ENCODE peak calls at places on chromosomes 16 and 17, in four cellular contexts. L is A549, V is AG10803, M is cardiac fibroblast. T is an unnamed sample.

GRCh38 chr16:69711115-69711740 is 15.1 kb downstream of the NQO1 start:
- DNase-seq in L (no peak), V (no peak), M (peak; percentile 85), T (peak; percentile 15)

GRCh38 chr16:20868890-20869289 is 31.3 kb downstream of the DCUN1D3 start:
- DNase-seq in L (peak; percentile 45), V (peak; percentile 73), M (peak; percentile 57), T (peak; percentile 36)

GRCh38 chr17:39903158-39903884 is 15.1 kb downstream of the GSDMB start:
- DNase-seq in L (no peak), V (peak; percentile 3), M (peak; percentile 68), T (no peak)

GRCh38 chr17:27596571-27597187 is 34.3 kb upstream of the LGALS9 start:
- DNase-seq in L (no peak), V (no peak), M (no peak), T (no peak)

GRCh38 chr16:50635505-50636392 is 45.4 kb downstream of the SNX20 start:
- DNase-seq in L (peak; percentile 20), V (no peak), M (no peak), T (no peak)

GRCh38 chr16:59566446-59566845 is 832.3 kb upstream of the GOT2 start:
- DNase-seq in L (no peak), V (peak; percentile 25), M (no peak), T (no peak)

GRCh38 chr16:87850009-87851006 is 19.0 kb downstream of the SLC7A5 start:
- DNase-seq in L (no peak), V (peak; percentile 29), M (peak; percentile 51), T (no peak)

GRCh38 chr17:61722398-61722797 is 131.4 kb upstream of the NACA2 start:
- DNase-seq in L (no peak), V (no peak), M (no peak), T (no peak)

GRCh38 chr16:77322757-77323156 is 112.1 kb downstream of the ADAMTS18 start:
- DNase-seq in L (no peak), V (no peak), M (no peak), T (no peak)

GRCh38 chr16:27781981-27782880 is 232.3 kb downstream of the KATNIP start:
- DNase-seq in L (no peak), V (no peak), M (no peak), T (no peak)

GRCh38 chr16:3625331-3625730 is 13.9 kb upstream of the SLX4 start:
- DNase-seq in L (no peak), V (no peak), M (no peak), T (no peak)

GRCh38 chr17:40323731-40324650 is 15.0 kb downstream of the RARA start:
- DNase-seq in L (no peak), V (peak; percentile 72), M (peak; percentile 64), T (no peak)

GRCh38 chr17:29630630-29631193 is 8.0 kb upstream of the CORO6 start:
- DNase-seq in L (no peak), V (no peak), M (no peak), T (no peak)

GRCh38 chr16:8571061-8571596 is 19.2 kb downstream of the TMEM114 start:
- DNase-seq in L (peak; percentile 19), V (peak; percentile 88), M (peak; percentile 62), T (peak; percentile 43)

GRCh38 chr16:17229766-17230165 is 241.0 kb downstream of the XYLT1 start:
- DNase-seq in L (no peak), V (peak; percentile 23), M (no peak), T (no peak)

GRCh38 chr17:79144090-79144610 is 69.5 kb downstream of the ENGASE start:
- DNase-seq in L (no peak), V (no peak), M (no peak), T (no peak)

GRCh38 chr17:50887705-50888245 is 21.6 kb upstream of the TOB1 start:
- DNase-seq in L (no peak), V (no peak), M (no peak), T (no peak)

GRCh38 chr17:50072925-50073324 is 17.0 kb downstream of the ITGA3 start:
- DNase-seq in L (no peak), V (no peak), M (no peak), T (no peak)

GRCh38 chr16:76277099-76278030 is at the start of gene CNTNAP4:
- DNase-seq in L (no peak), V (no peak), M (no peak), T (no peak)

GRCh38 chr17:46814446-46814845 is 4.0 kb downstream of the WNT3 start:
- DNase-seq in L (no peak), V (no peak), M (no peak), T (no peak)

GRCh38 chr17:39705786-39706348 is 6.0 kb downstream of the ERBB2 start:
- DNase-seq in L (no peak), V (no peak), M (no peak), T (no peak)

GRCh38 chr17:16584273-16584995 is 15.4 kb upstream of the ZNF287 start:
- DNase-seq in L (peak; percentile 92), V (peak; percentile 86), M (peak; percentile 88), T (peak; percentile 60)

DNA sequence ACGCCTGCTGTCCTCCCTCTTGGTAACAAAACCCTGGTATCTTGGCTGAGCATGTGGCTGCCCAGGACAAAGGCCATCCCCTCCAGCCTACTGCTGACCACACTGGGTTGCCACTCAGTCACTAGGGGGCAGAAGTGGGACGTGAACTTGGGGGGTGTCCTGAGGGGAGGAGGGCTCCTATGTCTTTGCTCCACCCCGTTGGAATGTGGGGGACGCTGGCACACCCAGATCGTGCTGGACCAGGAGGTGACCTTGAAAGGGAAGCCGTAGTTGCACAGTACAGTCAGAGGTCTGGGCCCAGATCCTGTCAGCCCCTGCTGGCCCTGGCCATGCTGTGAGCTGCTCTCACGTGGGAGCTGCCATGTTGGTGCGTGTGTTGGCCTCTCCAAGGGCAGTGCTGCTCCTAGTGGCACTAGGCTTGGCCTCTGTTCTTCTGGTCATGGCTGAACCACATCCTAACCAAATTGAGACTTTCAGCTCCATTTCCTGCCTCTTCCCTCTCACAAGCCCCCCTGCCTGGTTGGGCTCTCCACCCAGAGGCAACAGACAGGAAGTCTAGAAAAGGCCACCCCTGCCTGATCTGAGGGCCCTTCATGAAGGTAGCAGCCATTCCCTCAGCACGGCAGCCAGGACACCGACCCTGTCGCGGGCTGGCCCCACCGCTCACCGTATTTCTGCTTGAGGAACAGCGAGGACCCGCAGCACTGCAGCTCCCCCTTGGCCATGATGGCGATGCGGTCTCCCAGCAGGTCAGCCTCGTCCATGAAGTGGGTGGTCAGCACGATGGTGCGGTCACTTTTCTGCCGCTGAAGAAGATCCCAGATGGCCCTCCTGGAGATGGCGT is 29.0 kb upstream of the RNPS1 start:
- DNase-seq in L (peak; percentile 62), V (peak; percentile 24), M (peak; percentile 53), T (no peak)
- TF ChIP-seq CTCF in L (peak; percentile 39), V (peak; percentile 54), M (peak; percentile 61), T (peak; percentile 29)

DNA sequence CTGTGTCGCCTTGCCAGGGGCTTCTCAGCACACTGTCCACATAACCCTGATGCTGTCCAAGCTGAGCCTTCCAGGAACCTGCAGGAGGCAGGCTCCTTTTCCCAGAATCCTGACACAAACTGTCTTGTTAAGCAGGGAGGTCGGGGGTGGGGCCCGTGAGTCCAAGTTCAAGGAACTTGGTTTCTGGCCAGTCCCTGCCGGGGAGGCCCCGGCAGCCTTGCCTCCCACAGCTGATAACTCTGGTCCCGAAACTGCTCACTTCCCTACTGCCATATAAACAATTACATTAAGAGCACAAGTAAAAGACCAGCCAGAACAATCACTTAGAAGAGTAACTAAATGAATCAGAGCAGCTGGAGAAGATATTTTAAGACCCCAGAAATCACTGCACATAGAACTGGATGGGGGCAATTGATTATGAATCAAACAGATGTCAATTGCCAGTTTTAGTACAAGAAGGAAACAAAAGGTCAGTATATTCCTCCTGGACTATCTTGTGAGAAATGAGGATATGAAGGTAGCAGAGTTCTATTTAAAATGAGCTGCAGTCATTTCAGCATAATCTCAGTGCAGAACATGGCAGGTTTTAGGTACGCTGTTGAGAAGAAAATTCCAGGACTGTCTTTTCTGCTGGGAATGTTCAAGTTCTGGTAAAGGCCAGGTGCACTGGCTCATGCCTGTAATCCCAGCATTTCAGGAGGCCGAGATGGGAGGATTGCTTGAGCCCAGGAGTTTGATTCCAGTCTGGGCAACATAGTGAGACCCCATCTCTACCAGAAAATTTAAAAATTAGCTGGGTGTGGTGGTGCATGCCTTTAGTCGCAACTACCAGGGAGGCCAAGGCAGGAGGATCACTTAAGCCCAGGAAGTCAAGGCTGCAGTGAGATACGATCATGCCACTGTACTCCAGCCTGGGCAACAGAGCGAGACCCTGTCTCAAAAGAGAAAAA is 169.8 kb downstream of the PITPNC1 start:
- DNase-seq in L (peak; percentile 21), V (no peak), M (peak; percentile 47), T (no peak)
- TF ChIP-seq CTCF in L (no peak), V (no peak), M (peak; percentile 13), T (no peak)

GRCh38 chr17:42135151-42135550 is 12.5 kb downstream of the HSPB9 start:
- DNase-seq in L (no peak), V (no peak), M (no peak), T (no peak)

GRCh38 chr17:42132941-42133340 is 10.3 kb downstream of the HSPB9 start:
- DNase-seq in L (no peak), V (peak; percentile 87), M (peak; percentile 73), T (peak; percentile 76)

GRCh38 chr17:42133461-42134041 is 10.9 kb downstream of the HSPB9 start:
- DNase-seq in L (no peak), V (no peak), M (no peak), T (no peak)

GRCh38 chr17:42136654-42137051 is 14.0 kb downstream of the HSPB9 start:
- DNase-seq in L (no peak), V (no peak), M (no peak), T (no peak)

DNA sequence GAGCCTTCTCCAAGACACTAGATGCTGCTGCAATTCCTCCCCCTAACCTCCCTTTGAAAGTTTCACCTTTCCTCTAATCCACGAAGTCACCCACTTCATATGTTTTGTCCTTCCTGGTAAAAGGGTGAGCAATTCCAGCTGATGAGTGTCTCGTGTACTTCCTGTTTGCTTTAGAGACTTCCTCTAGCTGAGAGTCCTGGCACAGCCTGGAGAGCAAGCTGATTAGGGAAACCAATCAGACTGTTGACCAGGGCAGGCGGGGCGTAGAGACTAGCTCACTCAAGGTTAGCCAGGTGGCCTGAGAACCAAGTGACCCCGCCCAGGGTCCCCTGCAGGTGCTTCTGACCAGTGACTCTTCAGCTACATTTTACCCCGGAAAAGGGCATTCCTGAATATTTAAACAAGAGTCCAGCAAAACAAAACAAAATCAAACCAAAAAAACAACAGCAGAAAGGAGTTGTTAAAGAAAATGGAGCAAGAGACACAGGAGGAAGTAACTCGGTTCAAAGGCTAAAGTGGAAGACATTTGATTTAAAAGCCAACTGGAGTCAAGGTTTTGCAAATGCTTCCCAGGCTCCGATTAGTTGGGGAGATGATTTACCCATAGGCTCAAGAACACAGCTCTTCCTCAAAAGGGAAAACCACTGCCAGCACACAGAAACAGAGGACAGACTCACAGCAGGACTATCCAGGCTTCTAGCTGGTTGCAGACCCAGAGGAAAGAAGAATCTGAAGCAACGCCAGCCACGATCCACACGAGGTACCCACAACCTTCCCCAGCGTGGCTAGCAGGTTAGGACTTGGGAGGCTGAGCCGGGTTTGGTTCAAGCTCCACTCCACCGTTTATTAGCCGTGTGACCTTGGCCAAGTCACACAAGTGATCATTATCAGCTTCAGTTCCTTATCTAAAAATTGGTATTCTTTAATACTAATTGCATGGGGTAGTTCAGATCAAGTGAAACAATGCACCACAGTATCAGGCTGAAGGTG is 13.4 kb downstream of the HSPB9 start:
- DNase-seq in L (peak; percentile 77), V (peak; percentile 54), M (peak; percentile 83), T (no peak)
- TF ChIP-seq CTCF in L (no peak), V (no peak), M (no peak), T (no peak)

DNA sequence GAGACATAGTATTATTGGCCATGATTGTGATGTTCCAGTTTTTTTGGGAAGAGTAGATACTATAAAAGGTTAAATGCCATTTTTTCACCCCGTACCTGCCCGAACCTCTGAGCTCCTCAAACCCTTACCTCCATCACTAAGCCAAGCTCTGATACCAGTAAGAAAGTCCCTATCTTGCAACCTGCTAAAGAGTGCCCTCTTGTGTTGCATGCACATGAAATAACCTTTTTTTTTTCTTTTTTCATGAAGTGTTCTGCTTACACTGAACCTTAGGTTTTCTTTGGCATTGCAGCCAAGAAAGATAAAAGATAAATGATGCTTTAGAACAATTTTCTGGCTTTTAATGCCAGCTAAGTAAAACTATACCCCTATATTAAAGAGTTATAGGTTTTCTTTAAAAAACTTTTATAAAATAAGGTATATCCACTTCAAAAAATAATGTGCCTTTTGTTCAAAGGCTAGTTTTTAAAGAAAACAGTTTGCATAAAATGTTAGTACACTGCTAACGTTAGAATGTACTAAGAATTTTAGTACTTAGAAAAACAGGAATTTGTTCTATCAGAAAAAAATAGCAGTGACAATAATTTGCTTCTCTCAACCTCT is 295.3 kb upstream of the PMFBP1 start:
- DNase-seq in L (peak; percentile 57), V (peak; percentile 61), M (peak; percentile 79), T (peak; percentile 45)
- TF ChIP-seq CTCF in L (peak; percentile 78), V (peak; percentile 89), M (peak; percentile 78), T (peak; percentile 70)